ENCODE peak calls at places on chromosome 13, in four cellular contexts. One of them, this sample, is unnamed. For H3K4me1, the result is how much of the 10 kb centered on the place peaks cover.

GRCh38 chr13:67383358-67383757 is 153.2 kb upstream of the PCDH9 start:
- DNase-seq in neuronal stem cell: no peak
- DNase-seq in fibroblast of lung: peak
- DNase-seq in GM23248: no peak
- DNase-seq in this sample: no peak

GRCh38 chr13:99477493-99477892 is 23.8 kb upstream of the TM9SF2 start:
- DNase-seq in neuronal stem cell: no peak
- DNase-seq in fibroblast of lung: no peak
- DNase-seq in GM23248: no peak
- DNase-seq in this sample: no peak

GRCh38 chr13:94269557-94269956 is 209.9 kb downstream of the DCT start:
- DNase-seq in neuronal stem cell: no peak
- DNase-seq in fibroblast of lung: no peak
- DNase-seq in GM23248: no peak
- DNase-seq in this sample: no peak

GRCh38 chr13:19860884-19861655 is 2.4 kb downstream of the ZMYM5 start:
- DNase-seq in neuronal stem cell: peak
- DNase-seq in fibroblast of lung: peak
- DNase-seq in GM23248: peak
- DNase-seq in this sample: peak

GRCh38 chr13:107743523-107743922 is 471.8 kb downstream of the LIG4 start:
- DNase-seq in neuronal stem cell: no peak
- DNase-seq in fibroblast of lung: no peak
- DNase-seq in GM23248: no peak
- DNase-seq in this sample: no peak

GRCh38 chr13:25237083-25237482 is 50.2 kb downstream of the MTMR6 start:
- DNase-seq in neuronal stem cell: no peak
- DNase-seq in fibroblast of lung: no peak
- DNase-seq in GM23248: no peak
- DNase-seq in this sample: no peak

GRCh38 chr13:51249254-51249653 is 27.1 kb downstream of the FAM124A start:
- DNase-seq in neuronal stem cell: no peak
- DNase-seq in fibroblast of lung: peak
- DNase-seq in GM23248: no peak
- DNase-seq in this sample: no peak

GRCh38 chr13:109722068-109722467 is 64.3 kb downstream of the IRS2 start:
- DNase-seq in neuronal stem cell: no peak
- DNase-seq in fibroblast of lung: no peak
- DNase-seq in GM23248: no peak
- DNase-seq in this sample: peak

GRCh38 chr13:97975851-97976550 is 22.5 kb downstream of the IPO5 start:
- DNase-seq in neuronal stem cell: peak
- DNase-seq in fibroblast of lung: peak
- DNase-seq in GM23248: peak
- DNase-seq in this sample: peak

GRCh38 chr13:70188567-70188966 is 80.3 kb upstream of the KLHL1 start:
- DNase-seq in neuronal stem cell: no peak
- DNase-seq in fibroblast of lung: no peak
- DNase-seq in GM23248: no peak
- DNase-seq in this sample: no peak

GRCh38 chr13:113671066-113672001 is 4.3 kb downstream of the GRK1 start:
- DNase-seq in neuronal stem cell: no peak
- DNase-seq in fibroblast of lung: no peak
- DNase-seq in GM23248: no peak
- DNase-seq in this sample: peak

GRCh38 chr13:41813426-41813825 is 147.5 kb downstream of the VWA8 start:
- DNase-seq in neuronal stem cell: no peak
- DNase-seq in fibroblast of lung: peak
- DNase-seq in GM23248: peak
- DNase-seq in this sample: no peak

GRCh38 chr13:103731959-103732358 is 665.7 kb upstream of the SLC10A2 start:
- DNase-seq in neuronal stem cell: no peak
- DNase-seq in fibroblast of lung: no peak
- DNase-seq in GM23248: no peak
- DNase-seq in this sample: no peak

GRCh38 chr13:108121406-108121805 is 93.9 kb downstream of the LIG4 start:
- DNase-seq in neuronal stem cell: no peak
- DNase-seq in fibroblast of lung: no peak
- DNase-seq in GM23248: no peak
- DNase-seq in this sample: no peak

GRCh38 chr13:33275916-33276315 is 9.6 kb downstream of the STARD13 start:
- DNase-seq in neuronal stem cell: no peak
- DNase-seq in fibroblast of lung: peak
- DNase-seq in GM23248: peak
- DNase-seq in this sample: no peak

GRCh38 chr13:102779426-102780159 is 6.0 kb upstream of the TEX30 start:
- DNase-seq in neuronal stem cell: no peak
- DNase-seq in fibroblast of lung: no peak
- DNase-seq in GM23248: no peak
- DNase-seq in this sample: no peak

GRCh38 chr13:77325371-77325941 is 1.4 kb downstream of the MYCBP2 start:
- DNase-seq in neuronal stem cell: no peak
- DNase-seq in fibroblast of lung: peak
- DNase-seq in GM23248: peak
- DNase-seq in this sample: no peak

GRCh38 chr13:101454767-101455166 is 2.3 kb downstream of the ITGBL1 start:
- DNase-seq in neuronal stem cell: no peak
- DNase-seq in fibroblast of lung: peak
- DNase-seq in GM23248: peak
- DNase-seq in this sample: no peak

GRCh38 chr13:77507931-77508776 is 27.4 kb upstream of the SCEL start:
- DNase-seq in neuronal stem cell: no peak
- DNase-seq in fibroblast of lung: peak
- DNase-seq in GM23248: peak
- DNase-seq in this sample: no peak

GRCh38 chr13:109744512-109745051 is 41.8 kb downstream of the IRS2 start:
- DNase-seq in neuronal stem cell: no peak
- DNase-seq in fibroblast of lung: peak
- DNase-seq in GM23248: no peak
- DNase-seq in this sample: peak

GRCh38 chr13:21871919-21872318 is 201.0 kb downstream of the FGF9 start:
- DNase-seq in neuronal stem cell: no peak
- DNase-seq in fibroblast of lung: no peak
- DNase-seq in GM23248: no peak
- DNase-seq in this sample: no peak

GRCh38 chr13:93172109-93172508 is 54.5 kb upstream of the GPC6 start:
- DNase-seq in neuronal stem cell: no peak
- DNase-seq in fibroblast of lung: no peak
- DNase-seq in GM23248: no peak
- DNase-seq in this sample: no peak

GRCh38 chr13:112892759-112893569 is 76.0 kb upstream of the MCF2L start:
- DNase-seq in neuronal stem cell: peak
- DNase-seq in fibroblast of lung: no peak
- DNase-seq in GM23248: no peak
- DNase-seq in this sample: peak

GRCh38 chr13:48819376-48819775 is 156.3 kb upstream of the FNDC3A start:
- DNase-seq in neuronal stem cell: no peak
- DNase-seq in fibroblast of lung: no peak
- DNase-seq in GM23248: peak
- DNase-seq in this sample: no peak

GRCh38 chr13:93723316-93723715 is 496.7 kb downstream of the GPC6 start:
- DNase-seq in neuronal stem cell: no peak
- DNase-seq in fibroblast of lung: peak
- DNase-seq in GM23248: peak
- DNase-seq in this sample: no peak

GRCh38 chr13:114067381-114067885 is 65.0 kb downstream of the RASA3 start:
- DNase-seq in neuronal stem cell: no peak
- DNase-seq in fibroblast of lung: peak
- DNase-seq in GM23248: peak
- DNase-seq in this sample: no peak

GRCh38 chr13:28652002-28652401 is 6.9 kb upstream of the POMP start:
- DNase-seq in neuronal stem cell: no peak
- DNase-seq in fibroblast of lung: no peak
- DNase-seq in GM23248: no peak
- DNase-seq in this sample: no peak

GRCh38 chr13:110262944-110263343 is 44.0 kb downstream of the COL4A1 start:
- DNase-seq in neuronal stem cell: no peak
- DNase-seq in fibroblast of lung: no peak
- DNase-seq in GM23248: no peak
- DNase-seq in this sample: peak

GRCh38 chr13:81757348-81757950 is 1416.5 kb upstream of the SPRY2 start:
- DNase-seq in neuronal stem cell: no peak
- DNase-seq in fibroblast of lung: no peak
- DNase-seq in GM23248: no peak
- DNase-seq in this sample: no peak

GRCh38 chr13:59659981-59660380 is 503.7 kb downstream of the DIAPH3 start:
- DNase-seq in neuronal stem cell: no peak
- DNase-seq in fibroblast of lung: no peak
- DNase-seq in GM23248: no peak
- DNase-seq in this sample: no peak
- H3K9ac ChIP-seq in neuronal stem cell: no peak
- H3K9ac ChIP-seq in fibroblast of lung: no peak
- H3K9ac ChIP-seq in GM23248: no peak
- H3K9ac ChIP-seq in this sample: no peak

GRCh38 chr13:35782793-35783192 is 306.3 kb upstream of the MAB21L1 start:
- DNase-seq in neuronal stem cell: no peak
- DNase-seq in fibroblast of lung: no peak
- DNase-seq in GM23248: no peak
- DNase-seq in this sample: no peak
- H3K27ac ChIP-seq in neuronal stem cell: no peak
- H3K27ac ChIP-seq in fibroblast of lung: no peak
- H3K27ac ChIP-seq in GM23248: no peak
- H3K27ac ChIP-seq in this sample: no peak

DNA sequence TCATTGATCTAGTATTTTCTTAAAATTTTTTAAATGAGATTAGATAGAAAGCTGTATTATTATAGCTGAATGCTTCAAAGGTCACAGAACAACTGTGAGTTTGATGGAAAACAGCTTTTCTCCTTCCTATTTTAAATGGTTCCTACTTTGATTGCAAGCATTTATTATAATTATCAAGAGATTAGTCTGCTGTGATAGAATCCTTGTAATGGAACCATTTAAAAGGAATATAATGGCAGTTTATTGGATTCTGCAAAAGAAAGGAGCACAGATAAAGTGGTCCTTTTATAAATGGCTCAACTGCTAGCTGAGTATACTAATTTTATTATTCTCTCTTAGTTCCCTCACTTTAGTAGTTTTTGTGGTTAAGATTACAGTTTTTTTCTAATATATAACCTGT is 87.0 kb downstream of the MAB21L1 start:
- DNase-seq in neuronal stem cell: no peak
- DNase-seq in fibroblast of lung: no peak
- DNase-seq in GM23248: no peak
- DNase-seq in this sample: no peak
- H3K4me1 ChIP-seq in neuronal stem cell: under half
- H3K4me1 ChIP-seq in fibroblast of lung: under half
- H3K4me1 ChIP-seq in GM23248: under half
- H3K4me1 ChIP-seq in this sample: under half

GRCh38 chr13:30353601-30354000 is 46.2 kb upstream of the KATNAL1 start:
- DNase-seq in neuronal stem cell: no peak
- DNase-seq in fibroblast of lung: no peak
- DNase-seq in GM23248: no peak
- DNase-seq in this sample: no peak

GRCh38 chr13:30355839-30356238 is 48.5 kb upstream of the KATNAL1 start:
- DNase-seq in neuronal stem cell: no peak
- DNase-seq in fibroblast of lung: no peak
- DNase-seq in GM23248: no peak
- DNase-seq in this sample: no peak

GRCh38 chr13:30355405-30355741 is 48.0 kb upstream of the KATNAL1 start:
- DNase-seq in neuronal stem cell: no peak
- DNase-seq in fibroblast of lung: no peak
- DNase-seq in GM23248: no peak
- DNase-seq in this sample: peak

GRCh38 chr13:30353060-30353459 is 45.7 kb upstream of the KATNAL1 start:
- DNase-seq in neuronal stem cell: no peak
- DNase-seq in fibroblast of lung: no peak
- DNase-seq in GM23248: no peak
- DNase-seq in this sample: no peak

DNA sequence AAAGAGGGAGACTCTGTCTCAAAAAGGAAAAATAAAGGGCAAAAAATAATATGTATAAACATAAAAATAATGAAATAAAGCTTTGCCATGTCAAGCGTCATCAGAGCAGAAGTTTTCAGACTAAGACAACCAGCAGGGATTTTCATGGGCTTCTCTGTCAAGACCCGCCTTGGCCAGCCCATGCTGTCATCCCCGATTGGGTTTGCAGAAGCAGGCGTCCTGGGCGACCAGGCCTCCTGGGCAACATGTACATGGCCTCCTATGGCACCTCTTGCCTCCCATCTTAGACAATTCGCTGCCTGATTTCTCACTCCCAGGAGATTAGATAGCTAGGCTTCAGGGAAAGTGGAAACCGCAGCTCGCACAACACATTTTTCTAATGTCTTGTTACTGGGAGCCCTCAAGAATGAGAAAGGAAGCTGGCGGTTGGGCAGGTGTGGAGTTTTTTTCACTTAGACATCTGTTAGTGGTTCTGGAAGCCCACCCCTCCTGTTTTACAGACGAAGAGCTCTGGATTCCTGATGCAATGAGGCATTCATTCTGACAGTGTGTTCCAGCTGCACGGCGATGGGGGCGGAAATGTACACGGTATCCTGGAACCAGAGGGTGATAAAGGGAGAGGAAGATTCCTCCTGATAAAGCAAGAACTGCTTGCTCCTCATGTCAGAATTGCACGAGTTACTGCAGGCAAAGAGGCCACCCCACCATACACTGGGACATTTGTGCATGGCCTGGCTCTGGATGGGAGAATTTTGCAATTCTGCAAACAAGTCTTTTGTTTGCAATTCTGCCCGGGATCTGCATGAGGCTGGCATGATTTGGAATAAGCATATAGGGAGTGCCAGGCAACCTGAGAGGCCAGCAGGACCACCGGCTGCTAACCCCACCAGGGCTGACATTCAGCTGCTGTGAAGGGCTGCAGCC is 47.4 kb upstream of the KATNAL1 start:
- DNase-seq in neuronal stem cell: no peak
- DNase-seq in fibroblast of lung: peak
- DNase-seq in GM23248: no peak
- DNase-seq in this sample: no peak
- H3K9ac ChIP-seq in neuronal stem cell: peak
- H3K9ac ChIP-seq in fibroblast of lung: no peak
- H3K9ac ChIP-seq in GM23248: no peak
- H3K9ac ChIP-seq in this sample: no peak

DNA sequence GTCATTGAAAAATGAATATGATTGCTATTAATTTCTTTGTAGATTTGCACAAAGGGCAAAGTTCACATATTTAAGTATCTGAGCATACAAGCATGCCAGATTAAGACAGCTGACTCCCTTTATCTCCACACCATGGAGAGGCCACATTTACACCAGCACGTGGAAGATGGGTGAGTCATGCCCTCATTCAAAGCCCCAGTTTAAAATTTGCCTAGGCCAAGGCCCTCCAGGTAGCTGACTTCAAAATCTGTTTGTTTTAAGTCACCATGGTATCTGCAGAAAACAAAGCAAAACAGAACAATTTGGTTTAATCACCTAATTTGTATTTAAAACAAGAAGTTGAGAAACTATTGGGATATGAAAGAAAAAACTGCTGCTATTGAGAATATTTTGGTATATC is 109.2 kb downstream of the ESD start:
- DNase-seq in neuronal stem cell: no peak
- DNase-seq in fibroblast of lung: peak
- DNase-seq in GM23248: peak
- DNase-seq in this sample: peak
- H3K27ac ChIP-seq in neuronal stem cell: no peak
- H3K27ac ChIP-seq in fibroblast of lung: no peak
- H3K27ac ChIP-seq in GM23248: no peak
- H3K27ac ChIP-seq in this sample: no peak